ENCODE peak calls at places on chromosomes 7 and 10, in four cellular contexts. O is K562, M is GM12878, D is HepG2. Y is an unnamed sample.

GRCh38 chr7:12620371-12620770 is 49.9 kb downstream of the SCIN start:
- DNase-seq in O (no peak), M (no peak), D (no peak), Y (no peak)

GRCh38 chr7:33534830-33535229 is 370.5 kb upstream of the BMPER start:
- DNase-seq in O (no peak), M (no peak), D (no peak), Y (no peak)

GRCh38 chr7:139500770-139501138 is 17.3 kb upstream of the KLRG2 start:
- DNase-seq in O (no peak), M (no peak), D (no peak), Y (no peak)

GRCh38 chr10:71648595-71649320 is 70.8 kb downstream of the C10orf105 start:
- DNase-seq in O (peak), M (no peak), D (no peak), Y (no peak)

GRCh38 chr7:114310344-114311118 is 104.1 kb upstream of the FOXP2 start:
- DNase-seq in O (no peak), M (no peak), D (no peak), Y (no peak)

GRCh38 chr10:36351159-36351558 is 709.1 kb upstream of the FZD8 start:
- DNase-seq in O (no peak), M (no peak), D (no peak), Y (no peak)

GRCh38 chr7:71184136-71184535 is 52.2 kb downstream of the GALNT17 start:
- DNase-seq in O (no peak), M (no peak), D (no peak), Y (no peak)

GRCh38 chr7:25295404-25295803 is 67.1 kb upstream of the NPVF start:
- DNase-seq in O (no peak), M (no peak), D (no peak), Y (no peak)

GRCh38 chr10:11425288-11425595 is 186.2 kb downstream of the USP6NL start:
- DNase-seq in O (no peak), M (no peak), D (no peak), Y (no peak)

GRCh38 chr10:110706690-110707098 is 62.6 kb downstream of the RBM20 start:
- DNase-seq in O (no peak), M (no peak), D (no peak), Y (no peak)

GRCh38 chr7:32259917-32260596 is 189.8 kb upstream of the PDE1C start:
- DNase-seq in O (no peak), M (peak), D (no peak), Y (no peak)

GRCh38 chr7:53119514-53119933 is 84.1 kb downstream of the POM121L12 start:
- DNase-seq in O (no peak), M (no peak), D (no peak), Y (no peak)

GRCh38 chr10:50501899-50502556 is 121.7 kb downstream of the SGMS1 start:
- DNase-seq in O (no peak), M (no peak), D (peak), Y (no peak)

GRCh38 chr7:66505009-66505408 is 123.7 kb upstream of the KCTD7 start:
- DNase-seq in O (peak), M (no peak), D (no peak), Y (no peak)

GRCh38 chr10:2619472-2619871 is 447.9 kb upstream of the PFKP start:
- DNase-seq in O (peak), M (no peak), D (peak), Y (peak)

GRCh38 chr7:43572516-43573049 is 10.3 kb upstream of the STK17A start:
- DNase-seq in O (peak), M (no peak), D (no peak), Y (no peak)

GRCh38 chr10:44997105-44997748 is 3.5 kb upstream of the ZNF22 start:
- DNase-seq in O (no peak), M (no peak), D (no peak), Y (no peak)

GRCh38 chr7:73735526-73735905 is 3.1 kb downstream of the ABHD11 start:
- DNase-seq in O (no peak), M (no peak), D (no peak), Y (no peak)

GRCh38 chr7:28750981-28751380 is 207.1 kb downstream of the TRIL start:
- DNase-seq in O (no peak), M (no peak), D (no peak), Y (no peak)

GRCh38 chr10:70759769-70760168 is 25.4 kb downstream of the TBATA start:
- DNase-seq in O (no peak), M (no peak), D (no peak), Y (no peak)

GRCh38 chr10:14062528-14063260 is 268.0 kb downstream of the FRMD4A start:
- DNase-seq in O (no peak), M (no peak), D (no peak), Y (no peak)

GRCh38 chr10:33889371-33889770 is 554.9 kb upstream of the NRP1 start:
- DNase-seq in O (no peak), M (no peak), D (no peak), Y (no peak)

GRCh38 chr10:101330236-101331225 is 23.4 kb upstream of the BTRC start:
- DNase-seq in O (no peak), M (no peak), D (no peak), Y (no peak)

GRCh38 chr10:77390481-77390891 is 247.1 kb downstream of the KCNMA1 start:
- DNase-seq in O (no peak), M (no peak), D (no peak), Y (no peak)

GRCh38 chr7:22589641-22590141 is 89.7 kb upstream of the STEAP1B start:
- DNase-seq in O (no peak), M (no peak), D (no peak), Y (no peak)

GRCh38 chr10:7449063-7449695 is 38.3 kb upstream of the SFMBT2 start:
- DNase-seq in O (no peak), M (no peak), D (no peak), Y (no peak)

GRCh38 chr10:76905251-76905650 is 732.4 kb downstream of the KCNMA1 start:
- DNase-seq in O (no peak), M (no peak), D (no peak), Y (no peak)

GRCh38 chr7:85103352-85103751 is 83.5 kb downstream of the SEMA3D start:
- DNase-seq in O (no peak), M (no peak), D (no peak), Y (peak)

GRCh38 chr10:33116293-33116697 is 158.3 kb upstream of the ITGB1 start:
- DNase-seq in O (no peak), M (no peak), D (peak), Y (peak)

GRCh38 chr7:72793791-72794190 is 34.2 kb downstream of the TYW1B start:
- DNase-seq in O (no peak), M (no peak), D (no peak), Y (no peak)

GRCh38 chr7:158617737-158618128 is 30.1 kb upstream of the PTPRN2 start:
- DNase-seq in O (no peak), M (no peak), D (no peak), Y (no peak)

GRCh38 chr10:3948843-3949242 is 163.8 kb upstream of the KLF6 start:
- DNase-seq in O (no peak), M (no peak), D (no peak), Y (no peak)

GRCh38 chr10:17617031-17617911 is at the start of gene HACD1:
- DNase-seq in O (peak), M (no peak), D (peak), Y (peak)

GRCh38 chr10:112562803-112563663 is 116.0 kb downstream of the VTI1A start:
- DNase-seq in O (no peak), M (no peak), D (peak), Y (peak)

GRCh38 chr10:130748409-130749057 is 563.0 kb downstream of the TCERG1L start:
- DNase-seq in O (no peak), M (no peak), D (no peak), Y (no peak)

DNA sequence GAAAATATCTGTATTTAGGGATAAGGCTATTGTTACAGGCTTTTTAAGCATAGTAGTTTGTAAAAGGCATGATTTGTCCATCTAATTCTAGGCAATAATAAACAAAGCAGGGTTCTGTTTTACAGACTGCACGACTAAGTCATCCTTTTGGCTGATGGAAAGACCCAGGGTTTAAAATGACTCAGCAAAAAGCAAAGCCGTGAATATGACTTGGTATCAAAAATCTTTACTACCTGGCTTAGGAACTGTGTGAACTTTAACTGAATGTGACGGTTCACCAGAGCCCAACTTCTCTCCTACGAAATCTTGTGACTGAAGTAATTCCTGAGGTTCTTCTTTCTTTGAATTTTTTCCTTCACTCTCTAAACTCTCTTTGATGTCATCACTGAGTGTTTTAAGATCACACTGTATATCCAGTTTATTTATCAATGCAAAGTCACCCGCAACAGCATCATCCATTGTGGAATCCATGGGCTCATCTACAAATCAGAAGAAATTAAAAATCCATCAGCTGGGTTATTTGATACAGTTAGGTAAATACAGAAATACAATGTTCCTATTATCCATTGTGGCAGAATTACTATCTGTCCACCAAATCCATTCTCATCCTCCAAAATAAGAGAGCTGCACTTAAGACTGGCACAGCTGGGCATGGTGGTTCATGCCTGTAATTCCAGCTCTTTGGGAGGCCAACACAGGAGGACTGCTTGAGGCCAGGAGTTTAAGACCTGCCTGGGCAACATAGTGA is 17.0 kb downstream of the ATE1 start:
- DNase-seq in O (no peak), M (no peak), D (no peak), Y (no peak)
- TF ChIP-seq SP1 in O (no peak), M (no peak), D (no peak), Y (no peak)

DNA sequence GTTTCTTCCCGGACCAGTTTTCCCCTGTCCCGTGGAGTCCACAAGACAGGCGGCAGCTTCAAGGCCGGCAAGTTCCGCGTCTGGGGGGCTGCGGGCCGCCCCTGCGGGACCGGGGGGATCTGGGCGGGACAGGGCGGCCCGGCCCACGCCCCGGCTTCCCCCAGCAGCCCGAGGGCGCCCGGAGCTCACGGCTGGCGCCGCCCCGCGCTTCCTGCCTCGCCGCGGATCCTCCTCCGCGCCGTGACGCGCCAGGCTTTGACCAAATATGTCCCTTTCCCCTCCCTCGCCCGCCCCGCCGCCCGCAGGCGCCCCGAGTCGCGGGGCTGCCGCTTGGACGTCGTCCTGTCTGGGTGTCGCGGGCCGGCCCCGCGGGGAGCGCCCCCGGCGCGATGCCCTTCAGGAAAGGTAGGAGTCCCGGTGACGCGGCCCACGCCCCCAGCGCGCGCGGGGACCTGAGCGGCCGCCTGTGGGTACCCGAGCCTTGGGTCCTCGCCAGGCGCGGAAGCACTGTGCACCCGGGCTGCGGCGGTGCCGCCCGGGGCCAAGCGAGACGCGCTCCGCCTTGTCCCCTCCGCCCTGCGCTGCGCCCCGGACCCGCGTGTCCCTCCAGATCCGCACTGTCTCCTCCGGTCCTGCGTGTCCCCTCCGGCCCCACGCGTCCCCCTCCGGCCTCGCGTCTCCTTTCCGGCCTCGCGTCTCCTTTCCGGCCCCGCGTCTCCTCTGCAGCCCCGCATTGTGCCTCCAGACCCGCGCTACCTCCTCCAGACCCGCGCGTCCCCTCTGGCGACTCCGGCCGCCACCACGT is 56.0 kb downstream of the RBM17 start:
- DNase-seq in O (peak), M (no peak), D (peak), Y (peak)
- TF ChIP-seq FOXM1 in O (no peak), M (no peak), D (no peak), Y (no peak)

GRCh38 chr7:105309235-105310156 is 79.2 kb downstream of the SRPK2 start:
- DNase-seq in O (peak), M (no peak), D (no peak), Y (no peak)
- TF ChIP-seq BHLHE40 in O (no peak), M (no peak), D (no peak), Y (no peak)

DNA sequence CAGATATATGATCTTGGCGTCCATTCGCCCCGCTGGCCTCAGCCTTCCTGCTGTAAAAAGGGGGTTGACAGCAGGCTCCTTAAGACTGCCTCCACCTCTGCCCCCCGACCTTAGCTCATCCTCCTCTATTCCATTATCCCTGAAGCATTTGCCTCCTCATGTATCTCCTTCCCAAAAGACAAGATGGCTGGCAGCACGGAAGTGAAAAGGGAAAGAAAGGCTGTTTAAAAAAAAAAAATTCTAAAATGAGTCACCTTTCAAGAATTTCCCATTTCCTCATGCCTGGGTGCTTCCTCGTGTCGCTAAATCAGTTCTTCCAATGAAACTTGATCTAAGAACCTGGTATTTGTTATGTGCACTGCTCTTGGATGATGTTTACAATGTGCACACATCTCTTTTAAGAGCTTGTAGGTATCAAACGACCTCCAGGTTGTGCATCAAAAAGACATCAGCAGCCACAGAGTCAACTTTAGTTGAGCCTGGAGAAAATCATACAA is 1.7 kb downstream of the SCRN1 start:
- DNase-seq in O (no peak), M (no peak), D (peak), Y (peak)
- TF ChIP-seq SP1 in O (no peak), M (no peak), D (no peak), Y (no peak)

GRCh38 chr7:3064077-3064476 is 20.4 kb upstream of the CARD11 start:
- DNase-seq in O (no peak), M (no peak), D (no peak), Y (no peak)

GRCh38 chr7:3065724-3066143 is 22.1 kb upstream of the CARD11 start:
- DNase-seq in O (peak), M (no peak), D (peak), Y (peak)

GRCh38 chr7:3067193-3067592 is 23.5 kb upstream of the CARD11 start:
- DNase-seq in O (no peak), M (no peak), D (no peak), Y (no peak)

GRCh38 chr7:3066506-3066905 is 22.8 kb upstream of the CARD11 start:
- DNase-seq in O (no peak), M (no peak), D (no peak), Y (no peak)

DNA sequence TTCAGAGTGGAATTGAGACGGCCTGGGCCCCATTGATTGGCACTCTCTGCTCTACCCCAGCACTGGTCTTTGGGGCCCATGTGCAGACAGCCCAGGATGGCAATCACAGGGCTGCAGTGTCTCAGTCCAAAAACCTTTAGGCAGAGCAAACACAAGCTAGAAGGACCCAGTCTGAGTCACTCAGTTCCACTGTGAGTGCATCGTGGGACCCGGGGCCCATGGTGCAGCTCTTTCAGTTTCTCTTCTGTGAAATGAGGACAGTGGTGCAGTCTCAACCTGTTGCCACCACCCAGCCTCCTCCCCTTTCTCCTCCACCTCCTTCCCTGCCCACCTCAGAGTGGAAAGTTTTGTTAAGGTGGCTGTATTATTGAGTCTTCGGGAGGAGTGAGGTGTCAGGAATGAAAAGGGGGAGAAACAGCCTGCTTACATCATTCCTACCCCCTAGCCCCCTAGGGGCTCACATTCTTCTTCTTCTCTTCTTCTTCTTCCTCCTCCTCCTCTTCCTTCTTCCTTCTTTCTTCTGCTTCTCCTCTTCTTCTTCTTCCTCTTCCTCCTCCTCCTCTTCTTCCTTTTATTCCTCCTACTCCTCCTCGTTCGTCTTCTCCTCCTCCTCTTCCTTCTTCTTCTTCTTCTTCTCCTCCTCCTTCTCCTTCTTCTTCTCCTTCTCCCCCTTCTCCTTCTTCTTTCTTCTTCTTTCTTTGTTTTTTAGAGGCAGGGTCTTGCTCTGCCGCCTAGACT is 19.5 kb upstream of the CARD11 start:
- DNase-seq in O (no peak), M (no peak), D (no peak), Y (no peak)
- TF ChIP-seq FOXM1 in O (no peak), M (no peak), D (no peak), Y (no peak)

DNA sequence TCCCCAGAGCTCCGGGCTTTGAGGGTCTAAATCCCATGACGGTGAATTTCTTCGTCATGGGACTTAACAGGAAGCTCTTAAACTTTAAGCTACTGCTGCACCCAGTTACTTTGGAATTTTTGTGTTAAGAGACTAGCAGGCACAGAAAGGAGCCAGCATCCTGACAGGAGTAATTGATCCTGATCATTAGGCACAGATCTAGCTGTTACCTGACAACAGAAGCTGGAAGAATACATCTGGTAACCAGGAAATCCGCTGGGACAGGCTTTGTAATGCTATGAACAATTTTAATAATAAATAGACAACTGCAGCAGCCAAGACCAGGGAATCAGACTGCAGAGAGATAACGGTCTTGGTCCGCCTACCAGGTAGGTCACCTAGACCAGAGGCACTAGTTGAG is 210.9 kb downstream of the DGKI start:
- DNase-seq in O (no peak), M (no peak), D (no peak), Y (no peak)
- TF ChIP-seq BHLHE40 in O (no peak), M (no peak), D (no peak), Y (no peak)

GRCh38 chr7:95688931-95689453 is 83.4 kb upstream of the DYNC1I1 start:
- DNase-seq in O (no peak), M (no peak), D (no peak), Y (no peak)

GRCh38 chr7:95686109-95686508 is 86.2 kb upstream of the DYNC1I1 start:
- DNase-seq in O (no peak), M (no peak), D (peak), Y (peak)

GRCh38 chr7:95690367-95690947 is 81.9 kb upstream of the DYNC1I1 start:
- DNase-seq in O (peak), M (peak), D (peak), Y (peak)

GRCh38 chr7:95684505-95684904 is 87.8 kb upstream of the DYNC1I1 start:
- DNase-seq in O (no peak), M (no peak), D (no peak), Y (no peak)

GRCh38 chr7:95687759-95688343 is 84.5 kb upstream of the DYNC1I1 start:
- DNase-seq in O (peak), M (no peak), D (peak), Y (peak)
- TF ChIP-seq SP1 in O (no peak), M (no peak), D (no peak), Y (no peak)

GRCh38 chr7:5230272-5231067 is 40.4 kb downstream of the WIPI2 start:
- DNase-seq in O (no peak), M (no peak), D (no peak), Y (no peak)

GRCh38 chr7:5232874-5233273 is 42.8 kb downstream of the WIPI2 start:
- DNase-seq in O (no peak), M (no peak), D (no peak), Y (no peak)

GRCh38 chr7:5231811-5232484 is 41.9 kb downstream of the WIPI2 start:
- DNase-seq in O (no peak), M (peak), D (no peak), Y (no peak)

GRCh38 chr7:5231116-5231515 is 41.1 kb downstream of the WIPI2 start:
- DNase-seq in O (no peak), M (peak), D (no peak), Y (no peak)

GRCh38 chr7:5232485-5232837 is 42.4 kb downstream of the WIPI2 start:
- DNase-seq in O (no peak), M (no peak), D (no peak), Y (no peak)
- TF ChIP-seq FOXM1 in O (no peak), M (no peak), D (no peak), Y (no peak)

GRCh38 chr10:121459765-121460453 is 138.3 kb downstream of the FGFR2 start:
- DNase-seq in O (no peak), M (no peak), D (no peak), Y (no peak)
- TF ChIP-seq BHLHE40 in O (no peak), M (no peak), D (no peak), Y (no peak)